ENCODE peak calls at places on chromosomes 7 and 10, in nine cellular contexts. O is lower lobe of right lung; W is MCF 10A; B is lower leg skin; Z is caudate nucleus; E is activated CD4-positive, alpha-beta T cell treated with anti-CD3 and anti-CD28 coated beads, Interleukin-2, amount 10 ng/mL, durations not matched to agents 7 days and 5 days; M is stimulated activated CD4-positive, alpha-beta T cell treated with anti-CD3 and anti-CD28 coated beads, TNF-alpha, amount 100 ng/mL, for 24 hours; N is RWPE1; D is LNCaP clone FGC. A is an unnamed sample.

GRCh38 chr10:117541909-117542705 is 439 bp upstream of the EMX2 start:
- DNase-seq in O (no peak), W (no peak), B (peak), Z (peak), E (no peak), M (no peak), N (peak), D (no peak), A (no peak)

GRCh38 chr7:119377-120163 is 72.8 kb upstream of the FAM20C start:
- DNase-seq in O (peak), W (no peak), B (no peak), Z (no peak), E (no peak), M (no peak), N (no peak), D (no peak), A (no peak)

GRCh38 chr10:122323188-122323587 is 51.3 kb upstream of the PLEKHA1 start:
- DNase-seq in O (no peak), W (peak), B (no peak), Z (no peak), E (no peak), M (no peak), N (no peak), D (no peak), A (no peak)

GRCh38 chr7:67743501-67743900 is 746.9 kb downstream of the TYW1 start:
- DNase-seq in O (no peak), W (no peak), B (no peak), Z (no peak), E (no peak), M (no peak), N (no peak), D (no peak), A (no peak)

GRCh38 chr7:143434660-143435059 is 8.6 kb upstream of the TAS2R60 start:
- DNase-seq in O (no peak), W (peak), B (peak), Z (no peak), E (no peak), M (no peak), N (peak), D (peak), A (no peak)

GRCh38 chr10:59177031-59177861 is 803 bp downstream of the PHYHIPL start:
- DNase-seq in O (peak), W (peak), B (no peak), Z (peak), E (no peak), M (no peak), N (peak), D (no peak), A (peak)

GRCh38 chr7:128882134-128882533 is 19.5 kb downstream of the ATP6V1F start:
- DNase-seq in O (peak), W (no peak), B (no peak), Z (no peak), E (no peak), M (no peak), N (no peak), D (no peak), A (no peak)

GRCh38 chr7:98681951-98682350 is 64.9 kb downstream of the NPTX2 start:
- DNase-seq in O (no peak), W (no peak), B (no peak), Z (no peak), E (no peak), M (no peak), N (no peak), D (no peak), A (no peak)

GRCh38 chr7:2632717-2633537 is 1.1 kb downstream of the TTYH3 start:
- DNase-seq in O (peak), W (peak), B (peak), Z (peak), E (peak), M (peak), N (peak), D (no peak), A (peak)

GRCh38 chr7:22663319-22663718 is 63.7 kb upstream of the IL6 start:
- DNase-seq in O (no peak), W (peak), B (no peak), Z (no peak), E (no peak), M (peak), N (no peak), D (no peak), A (no peak)

GRCh38 chr10:6140141-6140841 is 51.5 kb downstream of the RBM17 start:
- DNase-seq in O (no peak), W (no peak), B (no peak), Z (no peak), E (peak), M (no peak), N (no peak), D (no peak), A (no peak)

GRCh38 chr7:100400656-100401055 is 27.4 kb downstream of the PILRA start:
- DNase-seq in O (no peak), W (no peak), B (no peak), Z (no peak), E (peak), M (no peak), N (no peak), D (no peak), A (no peak)

GRCh38 chr7:152761116-152761748 is 1.7 kb downstream of the ACTR3B start:
- DNase-seq in O (no peak), W (peak), B (no peak), Z (no peak), E (no peak), M (no peak), N (no peak), D (no peak), A (peak)